ENCODE peak calls at places on chromosomes 12 and 14, in six cellular contexts. Z is Peyer's patch, M is type B pancreatic cell, G is lower leg skin, R is GM20000, J is GM06990. W is an unnamed sample.

GRCh38 chr12:89470741-89471504 is 53.7 kb downstream of the GALNT4 start:
- DNase-seq in Z (no peak), M (no peak), G (no peak), R (peak), J (no peak), W (no peak)

GRCh38 chr14:52325126-52325525 is 11.0 kb downstream of the PTGER2 start:
- DNase-seq in Z (no peak), M (no peak), G (no peak), R (peak), J (peak), W (peak)

GRCh38 chr12:124646385-124647230 is 79.2 kb upstream of the NCOR2 start:
- DNase-seq in Z (no peak), M (no peak), G (no peak), R (no peak), J (peak), W (peak)

GRCh38 chr12:125340791-125341190 is 275.6 kb downstream of the AACS start:
- DNase-seq in Z (no peak), M (no peak), G (no peak), R (no peak), J (no peak), W (no peak)

GRCh38 chr12:76720068-76720467 is 43.8 kb upstream of the ZDHHC17 start:
- DNase-seq in Z (no peak), M (no peak), G (no peak), R (no peak), J (no peak), W (no peak)

GRCh38 chr14:21302013-21302857 is 22.4 kb downstream of the RPGRIP1 start:
- DNase-seq in Z (no peak), M (no peak), G (no peak), R (no peak), J (no peak), W (no peak)

GRCh38 chr12:113105606-113106271 is 29.8 kb downstream of the RASAL1 start:
- DNase-seq in Z (no peak), M (no peak), G (no peak), R (no peak), J (no peak), W (no peak)

GRCh38 chr14:56338674-56339073 is 220.5 kb downstream of the PELI2 start:
- DNase-seq in Z (no peak), M (no peak), G (no peak), R (no peak), J (no peak), W (no peak)

GRCh38 chr12:49824886-49825285 is 3.3 kb downstream of the NCKAP5L start:
- DNase-seq in Z (no peak), M (no peak), G (no peak), R (no peak), J (no peak), W (no peak)

GRCh38 chr14:76514599-76514998 is 138.7 kb downstream of the ESRRB start:
- DNase-seq in Z (no peak), M (no peak), G (no peak), R (peak), J (no peak), W (peak)

GRCh38 chr14:105211086-105211757 is 30.1 kb upstream of the NUDT14 start:
- DNase-seq in Z (no peak), M (no peak), G (no peak), R (no peak), J (no peak), W (no peak)

GRCh38 chr12:26298785-26299621 is 103.6 kb downstream of the SSPN start:
- DNase-seq in Z (no peak), M (no peak), G (peak), R (peak), J (peak), W (peak)

GRCh38 chr14:77649326-77649725 is 32.9 kb upstream of the SPTLC2 start:
- DNase-seq in Z (no peak), M (no peak), G (no peak), R (no peak), J (no peak), W (no peak)

GRCh38 chr12:73159952-73160351 is 887.8 kb downstream of the TRHDE start:
- DNase-seq in Z (no peak), M (no peak), G (no peak), R (no peak), J (no peak), W (no peak)

GRCh38 chr14:38138581-38139138 is 69.0 kb upstream of the SSTR1 start:
- DNase-seq in Z (no peak), M (no peak), G (no peak), R (no peak), J (no peak), W (no peak)

GRCh38 chr14:75960219-75960618 is 21.6 kb downstream of the TGFB3 start:
- DNase-seq in Z (no peak), M (no peak), G (no peak), R (peak), J (peak), W (no peak)

GRCh38 chr12:71780207-71780822 is 25.7 kb downstream of the RAB21 start:
- DNase-seq in Z (no peak), M (no peak), G (no peak), R (peak), J (no peak), W (peak)

GRCh38 chr12:43069768-43070221 is 480.2 kb upstream of the PRICKLE1 start:
- DNase-seq in Z (no peak), M (no peak), G (peak), R (no peak), J (no peak), W (no peak)

GRCh38 chr12:47935196-47935595 is 28.2 kb upstream of the TMEM106C start:
- DNase-seq in Z (no peak), M (no peak), G (peak), R (no peak), J (no peak), W (no peak)

GRCh38 chr12:52296572-52297215 is 5.4 kb upstream of the KRT81 start:
- DNase-seq in Z (no peak), M (no peak), G (no peak), R (no peak), J (no peak), W (no peak)

GRCh38 chr14:44507183-44507582 is at the start of gene FSCB:
- DNase-seq in Z (no peak), M (no peak), G (no peak), R (no peak), J (no peak), W (no peak)

GRCh38 chr12:10364839-10365681 is 24.8 kb downstream of the KLRK1 start:
- DNase-seq in Z (peak), M (no peak), G (peak), R (peak), J (peak), W (peak)

GRCh38 chr12:10368206-10369171 is 21.4 kb downstream of the KLRK1 start:
- DNase-seq in Z (no peak), M (no peak), G (no peak), R (no peak), J (no peak), W (no peak)

GRCh38 chr12:10365716-10366433 is 24.0 kb downstream of the KLRK1 start:
- DNase-seq in Z (no peak), M (no peak), G (no peak), R (no peak), J (no peak), W (no peak)

GRCh38 chr12:10363922-10364838 is 25.7 kb downstream of the KLRK1 start:
- DNase-seq in Z (peak), M (no peak), G (no peak), R (peak), J (peak), W (peak)

GRCh38 chr12:10366875-10367274 is 23.0 kb downstream of the KLRK1 start:
- DNase-seq in Z (no peak), M (no peak), G (no peak), R (no peak), J (no peak), W (no peak)
- TF ChIP-seq CTCF in Z (peak), M (no peak), G (no peak), R (no peak), J (peak), W (peak)

GRCh38 chr14:73774671-73775070 is 60.5 kb upstream of the PNMA1 start:
- DNase-seq in Z (no peak), M (no peak), G (no peak), R (no peak), J (no peak), W (no peak)
- TF ChIP-seq CTCF in Z (no peak), M (no peak), G (no peak), R (no peak), J (no peak), W (no peak)

DNA sequence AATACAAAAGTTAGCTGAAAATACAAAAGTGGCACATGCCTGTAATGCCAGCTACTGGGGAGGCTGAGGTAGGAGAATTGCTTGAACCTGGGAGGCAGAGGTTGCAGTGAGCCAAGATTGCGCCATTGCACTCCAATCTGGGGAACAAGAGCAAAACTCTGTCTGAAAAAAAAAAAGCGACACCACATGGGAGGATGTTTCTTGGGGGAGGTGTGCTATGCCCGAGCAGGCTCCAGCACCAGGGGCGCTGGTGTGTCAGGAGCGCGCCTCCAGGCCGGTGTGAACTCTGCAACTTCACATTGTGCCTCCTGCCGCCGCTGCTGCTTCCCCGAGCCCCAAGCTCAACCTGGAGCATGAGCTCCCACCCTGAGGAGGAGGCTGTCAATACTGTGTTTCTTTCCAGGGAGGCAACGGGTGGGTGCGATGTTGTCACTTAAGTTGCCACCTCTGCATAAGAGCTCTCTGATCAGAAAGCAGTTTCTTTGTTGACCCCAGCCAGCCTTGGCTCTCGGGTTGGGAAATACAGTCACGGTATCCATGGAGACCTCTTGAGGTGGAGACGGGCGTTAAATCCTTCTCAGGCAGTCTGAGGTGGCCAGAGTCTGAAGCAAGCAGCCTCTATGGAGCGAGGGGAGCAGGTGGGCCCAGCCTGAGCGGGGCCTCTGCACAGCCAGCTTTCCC is 18.9 kb downstream of the DEGS2 start:
- DNase-seq in Z (peak), M (no peak), G (no peak), R (no peak), J (no peak), W (no peak)
- TF ChIP-seq CTCF in Z (peak), M (peak), G (no peak), R (no peak), J (no peak), W (no peak)

GRCh38 chr12:7642287-7642686 is 23.4 kb downstream of the APOBEC1 start:
- DNase-seq in Z (no peak), M (no peak), G (no peak), R (no peak), J (no peak), W (no peak)

GRCh38 chr12:7645395-7646177 is 20.1 kb downstream of the APOBEC1 start:
- DNase-seq in Z (no peak), M (no peak), G (no peak), R (peak), J (no peak), W (peak)

GRCh38 chr12:7638764-7639570 is 26.7 kb downstream of the APOBEC1 start:
- DNase-seq in Z (no peak), M (peak), G (peak), R (peak), J (peak), W (peak)

GRCh38 chr12:7646178-7646475 is 19.6 kb downstream of the APOBEC1 start:
- DNase-seq in Z (no peak), M (no peak), G (no peak), R (no peak), J (no peak), W (no peak)

GRCh38 chr12:7642876-7643309 is 22.8 kb downstream of the APOBEC1 start:
- DNase-seq in Z (no peak), M (no peak), G (no peak), R (no peak), J (no peak), W (peak)
- TF ChIP-seq CTCF in Z (peak), M (peak), G (no peak), R (peak), J (peak), W (peak)

GRCh38 chr12:127272864-127273263 is 994.1 kb upstream of the TMEM132C start:
- DNase-seq in Z (no peak), M (no peak), G (no peak), R (no peak), J (no peak), W (no peak)

GRCh38 chr12:127268121-127268520 is 998.8 kb upstream of the TMEM132C start:
- DNase-seq in Z (no peak), M (no peak), G (no peak), R (no peak), J (no peak), W (no peak)

GRCh38 chr12:127271776-127272175 is 995.2 kb upstream of the TMEM132C start:
- DNase-seq in Z (no peak), M (no peak), G (no peak), R (no peak), J (no peak), W (no peak)

GRCh38 chr12:127267128-127267527 is 999.8 kb upstream of the TMEM132C start:
- DNase-seq in Z (no peak), M (no peak), G (no peak), R (no peak), J (no peak), W (no peak)

GRCh38 chr12:127270193-127270592 is 996.8 kb upstream of the TMEM132C start:
- DNase-seq in Z (no peak), M (no peak), G (peak), R (no peak), J (no peak), W (no peak)
- TF ChIP-seq CTCF in Z (no peak), M (no peak), G (no peak), R (no peak), J (no peak), W (no peak)

W was measured in activated CD8-positive, alpha-beta T cell treated with anti-CD3 and anti-CD28 coated beads for 36 hours.